ENCODE peak calls at places on chromosomes 12 and 14, in eight cellular contexts. J is endodermal cell; R is tibial artery; Z is CD8-positive, alpha-beta T cell; H is substantia nigra; A is heart left ventricle; C is caudate nucleus; D is lung. O is an unnamed sample.

GRCh38 chr14:54564799-54565235 is 2.1 kb upstream of the SAMD4A start:
- DNase-seq in J (no peak), R (peak), Z (no peak), H (no peak), A (no peak), C (no peak), D (no peak), O (no peak)

GRCh38 chr12:130832561-130833209 is 6.4 kb downstream of the STX2 start:
- DNase-seq in J (peak), R (no peak), Z (no peak), H (peak), A (no peak), C (no peak), D (peak), O (no peak)

GRCh38 chr14:96117997-96118790 is 79.0 kb downstream of the C14orf132 start:
- DNase-seq in J (no peak), R (no peak), Z (no peak), H (no peak), A (no peak), C (no peak), D (no peak), O (no peak)

GRCh38 chr14:100296106-100296651 is 10.1 kb downstream of the SLC25A29 start:
- DNase-seq in J (no peak), R (peak), Z (no peak), H (no peak), A (no peak), C (no peak), D (no peak), O (no peak)

GRCh38 chr12:74337951-74338350 is 199.7 kb upstream of the ATXN7L3B start:
- DNase-seq in J (no peak), R (no peak), Z (no peak), H (no peak), A (no peak), C (no peak), D (no peak), O (no peak)

GRCh38 chr14:31990959-31991541 is 86.1 kb upstream of the ARHGAP5 start:
- DNase-seq in J (no peak), R (no peak), Z (no peak), H (no peak), A (no peak), C (no peak), D (no peak), O (no peak)

GRCh38 chr12:79006306-79006705 is 141.7 kb downstream of the SYT1 start:
- DNase-seq in J (no peak), R (no peak), Z (no peak), H (no peak), A (no peak), C (no peak), D (no peak), O (peak)

GRCh38 chr12:63862187-63863107 is 17.9 kb downstream of the SRGAP1 start:
- DNase-seq in J (peak), R (no peak), Z (no peak), H (no peak), A (peak), C (no peak), D (no peak), O (no peak)

GRCh38 chr14:55884819-55885218 is 233.4 kb upstream of the PELI2 start:
- DNase-seq in J (no peak), R (no peak), Z (no peak), H (no peak), A (no peak), C (no peak), D (no peak), O (no peak)

GRCh38 chr14:69657961-69658360 is 46.6 kb downstream of the SUSD6 start:
- DNase-seq in J (peak), R (no peak), Z (no peak), H (no peak), A (no peak), C (no peak), D (peak), O (no peak)

GRCh38 chr14:33402604-33403003 is 463.9 kb downstream of the NPAS3 start:
- DNase-seq in J (no peak), R (no peak), Z (no peak), H (no peak), A (no peak), C (no peak), D (peak), O (no peak)

GRCh38 chr14:100305446-100306255 is 593 bp downstream of the SLC25A29 start:
- DNase-seq in J (peak), R (no peak), Z (no peak), H (no peak), A (peak), C (no peak), D (no peak), O (peak)

GRCh38 chr14:97177635-97178034 is 380.5 kb downstream of the VRK1 start:
- DNase-seq in J (no peak), R (no peak), Z (no peak), H (no peak), A (no peak), C (no peak), D (no peak), O (no peak)

GRCh38 chr14:95667251-95667693 is 19.0 kb upstream of the TCL1B start:
- DNase-seq in J (peak), R (no peak), Z (no peak), H (no peak), A (no peak), C (no peak), D (no peak), O (no peak)

GRCh38 chr14:66359500-66359899 is 126.7 kb upstream of the CCDC196 start:
- DNase-seq in J (no peak), R (no peak), Z (no peak), H (no peak), A (peak), C (no peak), D (no peak), O (peak)

GRCh38 chr12:83826112-83826511 is 1086.5 kb downstream of the SLC6A15 start:
- DNase-seq in J (peak), R (no peak), Z (no peak), H (peak), A (no peak), C (no peak), D (no peak), O (peak)

GRCh38 chr12:66232258-66232657 is 43.2 kb downstream of the IRAK3 start:
- DNase-seq in J (no peak), R (no peak), Z (no peak), H (no peak), A (no peak), C (no peak), D (no peak), O (peak)

GRCh38 chr12:124520258-124520657 is 47.2 kb downstream of the NCOR2 start:
- DNase-seq in J (no peak), R (peak), Z (no peak), H (no peak), A (no peak), C (no peak), D (peak), O (no peak)

GRCh38 chr12:89033062-89033461 is 319.2 kb downstream of the DUSP6 start:
- DNase-seq in J (no peak), R (no peak), Z (no peak), H (no peak), A (no peak), C (no peak), D (no peak), O (no peak)

GRCh38 chr14:38129705-38130104 is 78.0 kb upstream of the SSTR1 start:
- DNase-seq in J (no peak), R (no peak), Z (no peak), H (no peak), A (no peak), C (no peak), D (no peak), O (no peak)

DNA sequence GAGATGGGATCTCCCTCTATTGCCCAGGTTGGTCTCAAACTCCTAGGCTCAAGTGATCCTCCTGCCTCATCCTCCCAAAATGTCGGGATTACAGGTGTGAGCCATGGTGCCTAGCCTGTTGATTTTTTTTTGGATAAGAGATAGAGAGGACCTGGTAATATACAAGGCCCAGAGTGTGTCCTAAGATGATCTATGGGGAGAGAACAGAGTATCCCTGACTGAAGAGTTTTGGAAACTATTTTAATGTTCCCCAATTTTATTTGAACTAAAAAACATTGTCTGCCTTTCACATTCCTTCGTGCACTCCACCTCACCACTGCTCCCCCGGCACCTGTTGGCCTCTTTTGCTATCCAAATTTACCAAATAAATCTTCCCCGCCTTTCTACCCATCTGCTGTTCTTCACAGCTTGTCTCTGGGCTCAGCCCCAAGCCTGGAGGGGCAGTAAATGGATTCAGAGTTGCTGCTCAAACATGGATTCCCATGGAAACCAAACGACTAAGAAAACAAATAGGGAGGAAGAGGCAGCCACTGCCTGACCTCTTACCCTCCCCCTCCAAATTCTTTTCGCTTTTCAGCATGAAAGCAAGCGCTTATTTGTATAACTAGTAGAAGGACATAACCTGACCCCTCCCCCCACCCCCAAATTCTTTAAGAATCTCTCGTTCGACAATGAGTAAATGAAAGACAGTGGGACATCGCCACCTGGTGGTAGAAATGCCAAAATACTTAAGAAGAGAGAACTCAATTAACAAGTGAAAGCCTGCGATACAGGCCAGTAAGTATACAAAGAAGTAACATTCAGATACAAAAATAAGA is 22.6 kb downstream of the OR10G3 start:
- DNase-seq in J (peak), R (peak), Z (peak), H (peak), A (peak), C (peak), D (peak), O (peak)
- H3K27ac ChIP-seq in J (peak), R (peak), Z (no peak), H (peak), A (peak), C (peak), D (peak), O (no peak)

DNA sequence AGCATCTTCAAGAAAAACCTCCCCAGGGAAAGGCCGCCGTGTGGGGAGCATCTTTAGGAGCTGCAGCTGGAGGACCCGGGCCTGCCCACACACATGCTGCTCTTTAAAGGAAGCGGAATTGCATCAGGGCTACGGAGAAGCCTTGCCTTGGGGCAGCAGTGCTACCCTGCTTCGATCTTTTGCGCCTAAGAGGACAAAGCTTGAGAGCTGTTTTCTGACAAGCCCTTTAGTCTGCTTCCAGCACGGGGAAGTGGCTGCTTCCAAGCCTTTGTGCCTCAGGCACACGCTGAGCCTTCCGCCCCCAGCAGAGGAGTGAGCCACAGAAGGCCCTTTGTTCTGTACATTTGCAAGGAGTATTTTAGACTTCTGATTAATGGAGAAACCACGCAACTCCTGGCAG is 31.5 kb downstream of the COA8 start:
- DNase-seq in J (no peak), R (no peak), Z (no peak), H (peak), A (peak), C (peak), D (no peak), O (peak)
- H3K27ac ChIP-seq in J (peak), R (no peak), Z (no peak), H (peak), A (peak), C (peak), D (peak), O (peak)

DNA sequence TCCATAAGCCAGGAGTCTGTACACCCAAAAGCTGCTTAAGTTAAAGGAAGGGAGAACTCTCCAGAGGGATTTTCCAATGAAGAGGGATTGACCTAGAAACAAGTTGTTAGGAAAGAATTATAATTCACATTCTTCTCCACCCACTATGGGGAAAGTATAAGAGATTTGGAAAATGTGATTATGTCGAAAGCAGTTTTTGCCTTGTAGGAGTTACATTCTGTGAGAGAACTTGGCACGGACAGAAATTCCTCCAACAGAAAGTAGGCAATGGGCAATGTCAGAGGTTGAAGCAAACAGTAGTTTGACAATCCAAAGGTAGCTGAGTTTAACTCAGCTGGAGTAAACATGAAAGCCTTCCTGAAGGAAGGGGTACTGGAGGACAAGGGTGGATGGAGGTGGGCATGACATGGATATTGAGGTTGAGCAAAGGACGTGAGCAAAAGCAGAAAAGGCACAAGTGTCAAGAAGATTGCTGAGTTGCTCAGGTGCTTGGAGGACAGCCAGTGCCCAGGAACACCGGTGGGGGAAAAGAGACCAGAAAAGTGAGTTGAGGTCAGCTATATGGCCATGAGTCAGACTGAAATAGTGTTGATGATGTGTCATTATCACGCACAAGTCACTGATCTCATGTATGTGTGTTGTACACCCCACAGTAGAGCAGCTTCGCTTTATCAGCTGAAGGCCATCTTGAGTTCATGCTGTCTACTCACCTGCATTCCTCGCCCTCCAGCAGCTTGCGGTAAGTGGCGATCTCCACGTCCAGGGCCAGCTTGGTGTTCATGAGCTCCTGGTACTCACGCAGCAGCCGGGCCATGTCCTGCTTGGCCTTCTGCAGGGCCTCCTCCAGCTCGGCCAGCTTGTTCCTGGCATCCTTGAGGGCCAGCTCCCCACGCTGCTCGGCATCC is 4.0 kb downstream of the KRT5 start:
- DNase-seq in J (peak), R (no peak), Z (no peak), H (no peak), A (no peak), C (no peak), D (peak), O (no peak)
- H3K27ac ChIP-seq in J (no peak), R (no peak), Z (no peak), H (no peak), A (no peak), C (peak), D (no peak), O (no peak)

GRCh38 chr12:6925543-6926279 is 2.0 kb upstream of the ATN1 start:
- DNase-seq in J (peak), R (peak), Z (no peak), H (peak), A (peak), C (peak), D (peak), O (peak)

GRCh38 chr12:6927379-6927991 is at the start of gene ATN1:
- DNase-seq in J (peak), R (peak), Z (no peak), H (peak), A (peak), C (peak), D (peak), O (peak)

GRCh38 chr12:6929806-6930452 is 2.2 kb downstream of the ATN1 start:
- DNase-seq in J (no peak), R (no peak), Z (no peak), H (no peak), A (no peak), C (no peak), D (no peak), O (no peak)

GRCh38 chr12:6928703-6929407 is 1.1 kb downstream of the ATN1 start:
- DNase-seq in J (no peak), R (no peak), Z (no peak), H (no peak), A (no peak), C (no peak), D (no peak), O (no peak)

GRCh38 chr12:6927999-6928702 is 392 bp downstream of the ATN1 start:
- DNase-seq in J (peak), R (no peak), Z (no peak), H (no peak), A (no peak), C (no peak), D (no peak), O (no peak)
- H3K27ac ChIP-seq in J (no peak), R (peak), Z (no peak), H (peak), A (peak), C (peak), D (peak), O (peak)